ENCODE peak calls at places on chromosomes 2 and 18, in four cellular contexts. B is K562, W is suprapubic skin, S is breast epithelium. H is an unnamed sample.
A peak's percentile ranks its signal among the peaks of the same experiment; 100 is the strongest.

GRCh38 chr2:40179801-40180200 is 272.1 kb downstream of the SLC8A1 start:
- DNase-seq in B (no peak), W (no peak), S (no peak), H (no peak)

GRCh38 chr18:39513187-39513586 is 1947.6 kb upstream of the CELF4 start:
- DNase-seq in B (no peak), W (no peak), S (no peak), H (no peak)

GRCh38 chr2:122514451-122514996 is 759.1 kb downstream of the TSN start:
- DNase-seq in B (no peak), W (no peak), S (no peak), H (no peak)

GRCh38 chr2:134359367-134360081 is 105.7 kb downstream of the MGAT5 start:
- DNase-seq in B (no peak), W (no peak), S (no peak), H (peak; percentile 60)

GRCh38 chr2:201402651-201403573 is 45.8 kb upstream of the FLACC1 start:
- DNase-seq in B (no peak), W (no peak), S (no peak), H (no peak)

GRCh38 chr2:191474459-191474858 is 203.5 kb upstream of the NABP1 start:
- DNase-seq in B (no peak), W (no peak), S (no peak), H (no peak)

GRCh38 chr2:28490558-28490957 is 5.3 kb upstream of the PLB1 start:
- DNase-seq in B (no peak), W (no peak), S (no peak), H (no peak)

GRCh38 chr2:239385096-239386000 is 15.5 kb downstream of the HDAC4 start:
- DNase-seq in B (no peak), W (peak; percentile 46), S (no peak), H (peak; percentile 50)

GRCh38 chr2:17608251-17608650 is 67.8 kb downstream of the VSNL1 start:
- DNase-seq in B (no peak), W (no peak), S (no peak), H (no peak)

GRCh38 chr2:241865416-241865956 is 4.0 kb upstream of the RTP5 start:
- DNase-seq in B (no peak), W (no peak), S (no peak), H (no peak)

GRCh38 chr2:235508371-235509160 is 14.7 kb downstream of the AGAP1 start:
- DNase-seq in B (no peak), W (no peak), S (no peak), H (no peak)

GRCh38 chr18:61736168-61736567 is 156.6 kb downstream of the RNF152 start:
- DNase-seq in B (no peak), W (no peak), S (no peak), H (no peak)

GRCh38 chr2:45014016-45014702 is 4.9 kb upstream of the SIX2 start:
- DNase-seq in B (peak; percentile 70), W (no peak), S (no peak), H (no peak)

GRCh38 chr2:59389240-59389639 is 1148.1 kb upstream of the FANCL start:
- DNase-seq in B (no peak), W (no peak), S (peak; percentile 49), H (no peak)

GRCh38 chr2:28620371-28620793 is 124.5 kb downstream of the PLB1 start:
- DNase-seq in B (no peak), W (no peak), S (no peak), H (no peak)

GRCh38 chr18:77071711-77072292 is 60.8 kb downstream of the MBP start:
- DNase-seq in B (no peak), W (no peak), S (no peak), H (no peak)

GRCh38 chr2:46009772-46010171 is 287.4 kb upstream of the EPAS1 start:
- DNase-seq in B (no peak), W (no peak), S (no peak), H (no peak)

GRCh38 chr2:16069933-16070647 is 129.7 kb downstream of the MYCN start:
- DNase-seq in B (no peak), W (no peak), S (no peak), H (no peak)

GRCh38 chr18:3306391-3306790 is 44.5 kb downstream of the MYL12B start:
- DNase-seq in B (no peak), W (no peak), S (no peak), H (no peak)

DNA sequence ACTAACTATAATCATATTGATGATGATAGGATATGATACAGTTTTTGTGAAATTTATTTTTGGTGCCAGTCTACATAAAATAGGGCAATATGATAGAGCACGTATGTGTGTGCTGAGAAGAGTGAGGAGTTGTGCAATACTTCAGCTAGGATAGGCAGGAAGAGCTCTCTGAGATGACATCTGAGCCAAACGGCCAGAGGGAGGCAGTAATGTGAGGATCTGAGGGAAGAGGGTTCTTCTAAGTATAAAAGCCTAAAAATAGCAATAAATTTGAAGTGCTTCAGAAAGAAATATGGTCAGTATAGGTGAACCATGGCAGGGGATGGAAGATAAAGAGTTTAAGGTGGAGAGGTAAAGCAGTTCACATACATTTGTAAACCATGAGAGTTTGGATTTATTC is 102.5 kb downstream of the OLA1 start:
- DNase-seq in B (peak; percentile 32), W (no peak), S (no peak), H (no peak)
- TF ChIP-seq CTCF in B (peak; percentile 51), W (no peak), S (no peak), H (no peak)

GRCh38 chr2:11528228-11528627 is 5.6 kb upstream of the GREB1 start:
- DNase-seq in B (no peak), W (no peak), S (no peak), H (no peak)

GRCh38 chr2:11521730-11522129 is 12.1 kb upstream of the GREB1 start:
- DNase-seq in B (no peak), W (no peak), S (no peak), H (no peak)

GRCh38 chr2:11527001-11527400 is 6.8 kb upstream of the GREB1 start:
- DNase-seq in B (no peak), W (no peak), S (no peak), H (no peak)

GRCh38 chr2:11525762-11526161 is 8.1 kb upstream of the GREB1 start:
- DNase-seq in B (no peak), W (no peak), S (no peak), H (no peak)

GRCh38 chr2:11524470-11524869 is 9.4 kb upstream of the GREB1 start:
- DNase-seq in B (no peak), W (no peak), S (no peak), H (no peak)
- H3K27ac ChIP-seq in B (no peak overlapping the region), W (peak overlapping the region; percentile 32), S (no peak overlapping the region), H (no peak overlapping the region)

GRCh38 chr2:60414731-60415130 is 138.7 kb downstream of the BCL11A start:
- DNase-seq in B (no peak), W (no peak), S (no peak), H (no peak)
- TF ChIP-seq POLR2AphosphoS5 in B (no peak), W (no peak), S (no peak), H (no peak)

DNA sequence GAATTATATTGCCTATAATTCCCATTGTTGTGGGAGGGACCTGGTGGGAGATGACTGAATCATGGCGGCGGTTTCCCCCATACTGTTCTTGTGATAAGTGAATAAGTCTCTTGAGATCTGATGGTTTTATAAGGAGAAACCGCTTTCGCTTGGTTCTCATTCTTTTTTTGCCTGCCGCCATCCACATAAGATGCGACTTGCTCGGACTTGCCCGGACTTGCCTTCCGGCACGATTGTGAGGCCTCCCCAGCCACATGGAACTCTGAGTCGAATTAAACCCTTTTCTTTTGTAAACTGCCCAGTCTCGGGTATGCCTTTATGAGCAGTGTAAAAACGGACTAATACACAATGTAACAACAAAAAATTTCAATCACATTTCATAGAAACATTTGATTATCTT is 115.8 kb downstream of the C2orf74 start:
- DNase-seq in B (no peak), W (no peak), S (no peak), H (no peak)
- TF ChIP-seq CTCF in B (no peak), W (no peak), S (no peak), H (no peak)

GRCh38 chr2:109528811-109529501 is 84.8 kb downstream of the SEPTIN10 start:
- DNase-seq in B (no peak), W (no peak), S (peak; percentile 33), H (peak; percentile 54)
- H3K27ac ChIP-seq in B (no peak overlapping the region), W (no peak overlapping the region), S (peak overlapping the region; percentile 53), H (no peak overlapping the region)

DNA sequence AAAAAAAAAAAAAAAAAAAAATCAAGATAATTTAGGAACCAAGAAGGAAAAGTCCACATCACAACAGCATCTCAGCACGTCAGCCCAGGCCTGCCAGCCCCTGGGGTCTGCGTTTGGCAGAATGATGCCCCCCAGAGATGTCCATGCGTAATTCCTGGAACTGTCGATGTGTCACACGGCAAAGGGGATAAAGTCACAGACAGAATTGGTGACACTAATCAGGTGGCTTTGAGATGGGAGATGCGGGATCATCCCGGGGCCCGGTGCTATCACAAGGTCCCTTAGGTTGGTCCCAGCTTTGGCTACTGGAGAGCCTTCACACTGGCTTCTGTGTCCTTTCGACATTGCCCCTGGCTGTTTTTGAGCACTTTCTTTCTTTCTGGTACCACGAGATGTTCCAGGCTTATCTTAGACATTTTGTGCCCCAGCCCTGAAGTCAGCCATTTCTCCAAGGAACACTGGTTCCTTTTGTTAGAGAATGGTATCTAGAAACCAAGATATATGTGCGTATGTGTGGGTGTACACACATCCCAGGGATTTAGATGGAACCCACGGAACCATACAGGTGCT is 20.7 kb downstream of the RAMP1 start:
- DNase-seq in B (no peak), W (no peak), S (peak; percentile 17), H (peak; percentile 32)
- TF ChIP-seq POLR2AphosphoS5 in B (no peak), W (no peak), S (no peak), H (no peak)

GRCh38 chr2:98445167-98445522 is 487 bp downstream of the INPP4A start:
- DNase-seq in B (no peak), W (no peak), S (no peak), H (no peak)

GRCh38 chr2:98445708-98446577 is 1.3 kb downstream of the INPP4A start:
- DNase-seq in B (peak; percentile 38), W (no peak), S (no peak), H (no peak)

GRCh38 chr2:98446850-98447249 is 2.2 kb downstream of the INPP4A start:
- DNase-seq in B (no peak), W (no peak), S (no peak), H (no peak)

GRCh38 chr2:98442488-98442887 is 2.2 kb upstream of the INPP4A start:
- DNase-seq in B (no peak), W (no peak), S (no peak), H (no peak)

GRCh38 chr2:98444436-98445166 is at the start of gene INPP4A:
- DNase-seq in B (peak; percentile 95), W (peak; percentile 73), S (peak; percentile 67), H (peak; percentile 85)
- TF ChIP-seq CTCF in B (no peak), W (peak; percentile 10), S (no peak), H (no peak)

GRCh38 chr2:30113617-30114293 is 33.1 kb upstream of the YPEL5 start:
- DNase-seq in B (no peak), W (no peak), S (no peak), H (no peak)
- H3K27ac ChIP-seq in B (no peak overlapping the region), W (no peak overlapping the region), S (no peak overlapping the region), H (no peak overlapping the region)